ENCODE peak calls at places on chromosomes 16 and 17, in eight cellular contexts. J, A, I, B, Z, C, W and R are unnamed samples. For H3K4me1, the result is how much of the 10 kb centered on the place peaks cover.

GRCh38 chr16:14415291-14415690 is 214.8 kb downstream of the PARN start:
- DNase-seq in B (no peak), J (no peak), I (no peak), C (no peak), Z (no peak), A (no peak), W (no peak), R (no peak)

GRCh38 chr17:77476920-77477805 is 336.4 kb downstream of the SEC14L1 start:
- DNase-seq in B (peak), I (peak), W (peak), A (peak), Z (peak), C (no peak), J (peak), R (peak)

GRCh38 chr16:19555938-19556778 is 655 bp downstream of the VPS35L start:
- DNase-seq in B (no peak), I (peak), W (peak), C (peak), Z (no peak), A (no peak), J (peak), R (no peak)

GRCh38 chr17:80899402-80900268 is 92.0 kb upstream of the CHMP6 start:
- DNase-seq in W (peak), C (peak), J (peak), B (peak), A (peak), Z (no peak), I (peak), R (peak)

GRCh38 chr16:4763791-4764190 is 3.2 kb downstream of the ZNF500 start:
- DNase-seq in J (no peak), A (no peak), I (no peak), W (no peak), C (no peak), B (no peak), Z (no peak), R (no peak)

GRCh38 chr16:8397223-8397622 is 193.1 kb downstream of the TMEM114 start:
- DNase-seq in I (no peak), C (no peak), B (no peak), A (no peak), J (no peak), W (no peak), Z (no peak), R (no peak)

GRCh38 chr16:19436540-19436939 is 18.9 kb downstream of the TMC5 start:
- DNase-seq in B (no peak), Z (no peak), C (no peak), I (no peak), W (no peak), J (no peak), A (no peak), R (no peak)

GRCh38 chr17:63932008-63932561 is at the start of gene CD79B:
- DNase-seq in W (peak), C (no peak), J (no peak), B (no peak), A (no peak), Z (no peak), I (no peak), R (peak)

GRCh38 chr17:51580869-51581268 is 320.5 kb downstream of the UTP18 start:
- DNase-seq in J (no peak), B (no peak), I (no peak), A (no peak), W (no peak), C (no peak), Z (no peak), R (no peak)

GRCh38 chr16:35560637-35560984 is 2101.2 kb downstream of the TP53TG3F start:
- DNase-seq in W (no peak), J (no peak), Z (no peak), I (no peak), C (no peak), B (no peak), A (no peak), R (no peak)

GRCh38 chr16:31705371-31705770 is 168.2 kb upstream of the ZNF267 start:
- DNase-seq in C (no peak), Z (no peak), I (no peak), B (peak), W (no peak), A (no peak), J (no peak), R (no peak)

GRCh38 chr17:73194514-73195222 is 1.8 kb downstream of the COG1 start:
- DNase-seq in I (peak), W (no peak), A (no peak), B (no peak), J (no peak), Z (no peak), C (no peak), R (no peak)

GRCh38 chr17:29731589-29731929 is 108.8 kb upstream of the CORO6 start:
- DNase-seq in B (no peak), J (peak), A (no peak), I (no peak), W (no peak), Z (no peak), C (no peak), R (no peak)

GRCh38 chr17:55037828-55038227 is 69.3 kb downstream of the STXBP4 start:
- DNase-seq in A (no peak), B (no peak), C (no peak), W (no peak), I (no peak), Z (no peak), J (no peak), R (no peak)

GRCh38 chr16:4713663-4714501 is 20.2 kb downstream of the ANKS3 start:
- DNase-seq in B (no peak), W (no peak), C (no peak), J (no peak), Z (no peak), A (no peak), I (no peak), R (no peak)

GRCh38 chr16:80463303-80463702 is 77.5 kb upstream of the DYNLRB2 start:
- DNase-seq in I (no peak), W (no peak), A (no peak), B (no peak), J (no peak), C (no peak), Z (no peak), R (no peak)

GRCh38 chr16:15427648-15428239 is 6.6 kb upstream of the BMERB1 start:
- DNase-seq in Z (peak), C (peak), A (peak), B (peak), J (peak), I (peak), W (peak), R (peak)

GRCh38 chr17:2950846-2951245 is 112.6 kb downstream of the OR1D5 start:
- DNase-seq in I (no peak), A (no peak), B (no peak), W (no peak), C (no peak), J (no peak), Z (no peak), R (no peak)

GRCh38 chr16:13791095-13791494 is 128.9 kb upstream of the ERCC4 start:
- DNase-seq in W (no peak), C (no peak), J (no peak), Z (no peak), B (no peak), I (no peak), A (no peak), R (no peak)

GRCh38 chr17:14201595-14201994 is 35.1 kb downstream of the CDRT15 start:
- DNase-seq in B (no peak), Z (no peak), J (no peak), A (peak), W (no peak), C (no peak), I (no peak), R (peak)

GRCh38 chr16:28210979-28211505 is 723 bp downstream of the XPO6 start:
- DNase-seq in J (peak), I (peak), W (peak), Z (peak), A (peak), B (peak), C (peak), R (peak)

GRCh38 chr16:56884026-56884582 is 19.1 kb downstream of the SLC12A3 start:
- DNase-seq in A (no peak), W (no peak), Z (no peak), B (no peak), C (no peak), J (no peak), I (no peak), R (no peak)

GRCh38 chr16:76265434-76266045 is 11.7 kb upstream of the CNTNAP4 start:
- DNase-seq in C (peak), A (peak), Z (no peak), J (peak), B (no peak), W (peak), I (peak), R (no peak)
- TF ChIP-seq CTCF in C (peak), A (peak), Z (peak), J (peak), B (no peak), W (peak), I (peak), R (no peak)

GRCh38 chr16:7369181-7369580 is 36.5 kb downstream of the RBFOX1 start:
- DNase-seq in B (no peak), I (no peak), A (no peak), W (no peak), Z (no peak), C (no peak), J (no peak), R (no peak)

GRCh38 chr16:7367309-7367708 is 34.7 kb downstream of the RBFOX1 start:
- DNase-seq in J (no peak), W (no peak), I (no peak), B (no peak), Z (no peak), C (no peak), A (no peak), R (no peak)

GRCh38 chr16:7363397-7364053 is 30.9 kb downstream of the RBFOX1 start:
- DNase-seq in W (peak), B (no peak), I (no peak), C (peak), A (peak), J (no peak), Z (peak), R (no peak)

GRCh38 chr16:7364054-7364407 is 31.4 kb downstream of the RBFOX1 start:
- DNase-seq in B (no peak), Z (no peak), W (peak), A (peak), I (no peak), J (no peak), C (no peak), R (no peak)

DNA sequence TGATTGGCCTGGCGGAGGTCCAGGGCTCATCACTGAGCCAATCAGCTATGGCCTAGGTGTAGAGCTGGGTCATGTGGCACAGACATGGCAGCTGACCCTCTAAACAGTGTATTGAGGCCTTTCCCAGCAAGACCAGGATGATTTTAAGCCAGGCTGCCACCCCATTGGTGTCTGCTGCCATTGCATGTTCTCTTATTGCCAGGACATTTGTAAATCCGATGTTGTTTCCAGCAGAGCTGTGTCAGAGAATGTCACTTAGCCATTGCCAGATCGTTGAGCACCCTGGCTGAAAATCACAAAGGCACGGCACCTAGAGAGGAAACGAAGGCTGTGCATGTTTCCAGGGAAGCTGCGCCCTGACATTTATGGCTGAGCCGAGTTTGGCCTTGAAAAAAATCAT is 33.4 kb downstream of the RBFOX1 start:
- DNase-seq in B (no peak), J (no peak), Z (no peak), C (no peak), W (no peak), A (no peak), I (no peak), R (no peak)
- H3K27ac ChIP-seq in B (peak), J (no peak), Z (peak), C (no peak), W (no peak), A (no peak), I (no peak), R (no peak)

GRCh38 chr16:66520406-66521194 is 29.3 kb downstream of the TK2 start:
- DNase-seq in I (no peak), A (peak), W (no peak), B (peak), C (no peak), Z (peak), J (no peak), R (no peak)
- H3K4me1 ChIP-seq in I (under half), A (half or more), W (under half), B (under half), C (under half), Z (half or more), J (under half), R (half or more)

GRCh38 chr16:2915196-2915929 is 3.6 kb downstream of the FLYWCH1 start:
- DNase-seq in J (peak), Z (no peak), A (no peak), B (no peak), W (no peak), I (no peak), C (no peak), R (no peak)

GRCh38 chr16:2914233-2914632 is 2.5 kb downstream of the FLYWCH1 start:
- DNase-seq in J (no peak), A (no peak), Z (no peak), I (no peak), W (no peak), C (no peak), B (no peak), R (no peak)

GRCh38 chr16:2924901-2925820 is 13.4 kb downstream of the FLYWCH1 start:
- DNase-seq in A (no peak), Z (no peak), W (peak), B (no peak), I (peak), C (peak), J (peak), R (no peak)

DNA sequence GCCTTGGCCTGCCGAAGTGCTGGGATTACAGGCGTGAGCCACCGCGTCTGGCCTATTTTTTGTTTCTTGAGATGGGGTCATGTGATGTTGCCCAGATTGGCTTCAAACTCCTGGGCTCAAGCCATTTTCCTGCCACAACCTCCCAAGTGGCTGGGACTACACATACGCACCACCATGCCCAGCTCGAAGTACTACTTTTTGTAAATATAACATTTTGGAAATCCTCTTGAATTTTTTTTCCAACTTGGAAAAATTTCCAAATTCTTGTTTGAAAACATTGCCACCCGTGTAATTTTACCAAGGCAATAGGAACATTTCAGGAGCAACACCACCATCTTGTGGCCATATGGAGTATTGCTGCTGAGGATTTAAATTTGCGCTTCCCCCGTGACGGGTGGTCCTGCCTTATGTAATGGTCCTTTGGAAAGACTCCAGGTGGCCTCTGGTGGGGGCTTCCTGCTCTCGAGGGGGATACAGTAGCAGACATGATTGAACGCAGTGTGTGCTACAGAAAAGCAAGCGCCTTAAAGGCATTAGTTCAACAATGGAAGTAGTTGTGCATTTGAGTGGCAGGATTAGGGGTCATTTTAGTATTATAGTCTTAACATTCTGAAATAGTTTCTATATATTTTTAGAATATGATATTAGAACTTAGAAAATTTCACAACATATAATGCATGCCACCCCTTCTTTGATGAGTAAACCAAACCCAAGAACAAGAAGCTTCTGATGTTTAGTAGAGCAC is 8.0 kb downstream of the FLYWCH1 start:
- DNase-seq in I (peak), W (peak), J (peak), Z (no peak), B (peak), A (peak), C (peak), R (peak)
- TF ChIP-seq CTCF in I (peak), W (peak), J (peak), Z (peak), B (peak), A (peak), C (peak), R (peak)

DNA sequence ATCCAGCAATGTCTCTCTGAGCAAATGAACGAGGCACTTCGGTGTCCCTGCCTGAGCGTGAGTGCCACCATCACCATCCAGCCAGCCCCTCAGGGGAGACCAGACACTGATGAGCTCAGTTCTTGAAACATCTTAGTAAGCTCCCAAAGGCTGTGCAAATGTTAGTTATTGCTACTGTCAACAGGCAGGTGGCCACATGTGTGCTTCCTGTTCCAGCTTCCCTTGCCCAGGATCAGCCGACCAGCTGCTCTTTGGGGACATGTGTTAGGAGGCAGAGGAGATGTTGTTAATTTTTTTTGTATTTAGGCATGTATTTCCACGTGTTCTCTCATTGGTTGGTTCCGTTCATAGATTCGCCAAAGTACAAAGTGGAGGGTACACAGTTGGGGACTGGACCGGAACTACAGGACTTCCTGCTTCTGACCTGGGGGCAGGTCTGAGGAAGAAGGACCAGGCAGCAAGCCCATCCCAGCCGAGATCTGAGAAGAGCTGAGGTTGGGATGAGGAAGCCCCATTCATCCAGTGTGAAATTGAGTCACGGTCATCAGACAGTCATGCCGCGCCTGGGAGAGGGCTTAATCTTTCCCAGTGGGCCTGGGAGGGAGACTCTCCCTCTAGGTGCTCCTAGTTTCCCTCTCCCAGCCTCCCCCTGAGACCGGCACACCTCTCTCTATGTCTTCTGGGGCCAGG is 3.8 kb downstream of the TTYH2 start:
- DNase-seq in A (no peak), B (no peak), Z (no peak), J (no peak), I (no peak), W (no peak), C (no peak), R (no peak)
- H3K27ac ChIP-seq in A (no peak), B (no peak), Z (peak), J (no peak), I (no peak), W (no peak), C (no peak), R (no peak)

GRCh38 chr16:67430504-67431076 is 331 bp upstream of the HSD11B2 start:
- DNase-seq in B (no peak), C (peak), I (peak), Z (peak), A (peak), W (peak), J (peak), R (no peak)

GRCh38 chr16:67429799-67430503 is 970 bp upstream of the HSD11B2 start:
- DNase-seq in B (no peak), I (no peak), C (no peak), Z (no peak), W (no peak), A (no peak), J (no peak), R (no peak)

GRCh38 chr16:67432491-67432890 is 1.6 kb downstream of the HSD11B2 start:
- DNase-seq in J (no peak), B (no peak), C (no peak), A (no peak), W (no peak), Z (no peak), I (no peak), R (no peak)

GRCh38 chr16:67431805-67432476 is 1.0 kb downstream of the HSD11B2 start:
- DNase-seq in A (no peak), Z (no peak), B (no peak), W (peak), J (no peak), I (no peak), C (peak), R (no peak)

GRCh38 chr16:67431077-67431804 is at the start of gene HSD11B2:
- DNase-seq in A (peak), C (peak), Z (peak), J (no peak), B (peak), W (peak), I (peak), R (no peak)
- H3K4me1 ChIP-seq in A (under half), C (under half), Z (under half), J (under half), B (under half), W (under half), I (under half), R (under half)

GRCh38 chr16:10699756-10700155 is 5.0 kb upstream of the TEKT5 start:
- DNase-seq in C (no peak), B (no peak), I (no peak), J (no peak), A (no peak), W (no peak), Z (no peak), R (no peak)
- TF ChIP-seq CTCF in C (no peak), B (no peak), I (no peak), J (no peak), A (no peak), W (no peak), Z (no peak), R (no peak)

GRCh38 chr17:7021993-7022778 is 664 bp upstream of the BCL6B start:
- DNase-seq in J (no peak), A (peak), I (peak), C (peak), Z (peak), W (peak), B (peak), R (peak)

GRCh38 chr17:7020894-7021664 is 1.8 kb upstream of the BCL6B start:
- DNase-seq in C (no peak), I (no peak), B (no peak), Z (no peak), W (no peak), J (no peak), A (no peak), R (no peak)

GRCh38 chr17:7023576-7024401 is 939 bp downstream of the BCL6B start:
- DNase-seq in I (peak), Z (peak), J (peak), W (peak), A (peak), C (peak), B (peak), R (peak)

GRCh38 chr17:7024402-7024785 is 1.5 kb downstream of the BCL6B start:
- DNase-seq in B (no peak), J (no peak), A (no peak), C (no peak), I (no peak), W (no peak), Z (no peak), R (no peak)

GRCh38 chr17:7022791-7023571 is at the start of gene BCL6B:
- DNase-seq in Z (no peak), W (no peak), C (peak), B (no peak), J (no peak), A (no peak), I (no peak), R (no peak)
- H3K27ac ChIP-seq in Z (peak), W (no peak), C (no peak), B (peak), J (no peak), A (peak), I (no peak), R (no peak)